ENCODE peak calls at places on chromosomes 1 and 21, in four cellular contexts. Q is lower lobe of right lung, E is body of pancreas, S is GM20000. T is an unnamed sample.

GRCh38 chr21:45430521-45431501 is 25.8 kb downstream of the COL18A1 start:
- DNase-seq in Q (no peak), E (peak), S (no peak), T (no peak)

GRCh38 chr1:28887418-28887834 is 26.9 kb upstream of the EPB41 start:
- DNase-seq in Q (peak), E (peak), S (peak), T (peak)

GRCh38 chr21:17819878-17820232 is 699 bp upstream of the C21orf91 start:
- DNase-seq in Q (no peak), E (no peak), S (peak), T (peak)

GRCh38 chr21:18499761-18500376 is 96.3 kb upstream of the TMPRSS15 start:
- DNase-seq in Q (no peak), E (peak), S (no peak), T (no peak)

GRCh38 chr1:43933386-43934278 is at the start of gene ARTN:
- DNase-seq in Q (no peak), E (peak), S (no peak), T (no peak)

GRCh38 chr1:174692313-174692712 is 244.5 kb downstream of the GPR52 start:
- DNase-seq in Q (no peak), E (no peak), S (no peak), T (no peak)

GRCh38 chr1:202189919-202190715 is 3.5 kb upstream of the LGR6 start:
- DNase-seq in Q (no peak), E (no peak), S (no peak), T (no peak)

GRCh38 chr1:41783189-41783639 is 135.5 kb downstream of the HIVEP3 start:
- DNase-seq in Q (no peak), E (no peak), S (no peak), T (no peak)

GRCh38 chr1:167797005-167797404 is 75.2 kb downstream of the MPZL1 start:
- DNase-seq in Q (peak), E (no peak), S (no peak), T (peak)

GRCh38 chr1:25504706-25505560 is 38.5 kb upstream of the LDLRAP1 start:
- DNase-seq in Q (no peak), E (no peak), S (no peak), T (peak)

GRCh38 chr1:203268901-203269653 is 36.2 kb upstream of the BTG2 start:
- DNase-seq in Q (no peak), E (no peak), S (peak), T (peak)

GRCh38 chr1:35444519-35444774 is 112.8 kb downstream of the KIAA0319L start:
- DNase-seq in Q (no peak), E (no peak), S (no peak), T (no peak)

GRCh38 chr1:162861101-162861500 is at the start of gene CCDC190:
- DNase-seq in Q (peak), E (no peak), S (no peak), T (no peak)

GRCh38 chr1:226424228-226425003 is 16.5 kb upstream of the PARP1 start:
- DNase-seq in Q (no peak), E (no peak), S (peak), T (no peak)

GRCh38 chr1:41322101-41322661 is 39.1 kb upstream of the FOXO6 start:
- DNase-seq in Q (no peak), E (no peak), S (no peak), T (no peak)

GRCh38 chr1:233328661-233329498 is 1.4 kb downstream of the MAP3K21 start:
- DNase-seq in Q (no peak), E (peak), S (no peak), T (no peak)

GRCh38 chr21:29832217-29832616 is 107.6 kb downstream of the GRIK1 start:
- DNase-seq in Q (no peak), E (no peak), S (no peak), T (no peak)